ENCODE peak calls at places on chromosomes 11 and 22, in eight cellular contexts. E is small intestine; R is CD8-positive, alpha-beta memory T cell; X is heart left ventricle; C is mesenchymal stem cell; M is heart right ventricle; V is iPS DF 6.9; O is CD8-positive, alpha-beta T cell. L is an unnamed sample. For H3K4me1, the result is how much of the 10 kb centered on the place peaks cover.

GRCh38 chr11:59416613-59417012 is 9.6 kb downstream of the OR5A2 start:
- DNase-seq in E (no peak), R (no peak), X (no peak), C (no peak), M (no peak), V (no peak), O (no peak), L (no peak)

GRCh38 chr11:96267490-96268010 is 75.4 kb downstream of the MAML2 start:
- DNase-seq in E (peak), R (peak), X (no peak), C (peak), M (no peak), V (no peak), O (peak), L (no peak)

GRCh38 chr11:78216571-78217287 is 28.0 kb downstream of the USP35 start:
- DNase-seq in E (no peak), R (no peak), X (no peak), C (no peak), M (no peak), V (no peak), O (no peak), L (no peak)

GRCh38 chr22:29121124-29121523 is 48.3 kb downstream of the KREMEN1 start:
- DNase-seq in E (no peak), R (no peak), X (no peak), C (no peak), M (no peak), V (no peak), O (no peak), L (no peak)

GRCh38 chr11:123030517-123030916 is 31.4 kb downstream of the HSPA8 start:
- DNase-seq in E (no peak), R (no peak), X (no peak), C (no peak), M (no peak), V (no peak), O (no peak), L (no peak)

GRCh38 chr22:31812977-31813605 is 59.3 kb downstream of the DEPDC5 start:
- DNase-seq in E (no peak), R (no peak), X (no peak), C (no peak), M (no peak), V (no peak), O (no peak), L (no peak)

GRCh38 chr11:132962026-132962425 is 570.3 kb downstream of the OPCML start:
- DNase-seq in E (no peak), R (no peak), X (no peak), C (no peak), M (no peak), V (no peak), O (no peak), L (no peak)

GRCh38 chr11:134508219-134508990 is 96.4 kb upstream of the B3GAT1 start:
- DNase-seq in E (no peak), R (no peak), X (no peak), C (no peak), M (no peak), V (no peak), O (no peak), L (no peak)

GRCh38 chr22:36409911-36410756 is 22.4 kb upstream of the MYH9 start:
- DNase-seq in E (peak), R (peak), X (peak), C (peak), M (peak), V (peak), O (peak), L (peak)

GRCh38 chr11:106276859-106277436 is 199.5 kb downstream of the AASDHPPT start:
- DNase-seq in E (no peak), R (no peak), X (no peak), C (no peak), M (no peak), V (no peak), O (no peak), L (no peak)

GRCh38 chr11:15074206-15075161 is 1.1 kb downstream of the CALCB start:
- DNase-seq in E (peak), R (peak), X (peak), C (peak), M (peak), V (peak), O (peak), L (peak)

GRCh38 chr22:27501191-27501936 is 300.2 kb downstream of the MN1 start:
- DNase-seq in E (no peak), R (no peak), X (no peak), C (no peak), M (no peak), V (no peak), O (no peak), L (no peak)

GRCh38 chr11:7918141-7918540 is 12.9 kb downstream of the OR10A6 start:
- DNase-seq in E (no peak), R (no peak), X (no peak), C (no peak), M (no peak), V (no peak), O (no peak), L (no peak)

GRCh38 chr11:9914064-9914463 is 250.2 kb downstream of the SWAP70 start:
- DNase-seq in E (no peak), R (no peak), X (no peak), C (no peak), M (no peak), V (no peak), O (no peak), L (no peak)

GRCh38 chr11:86938900-86939880 is 16.0 kb downstream of the FZD4 start:
- DNase-seq in E (peak), R (no peak), X (no peak), C (peak), M (peak), V (no peak), O (no peak), L (no peak)

GRCh38 chr11:88827018-88827676 is 238.6 kb downstream of the GRM5 start:
- DNase-seq in E (no peak), R (no peak), X (no peak), C (no peak), M (no peak), V (no peak), O (no peak), L (no peak)

GRCh38 chr11:118275184-118275583 is 11.1 kb upstream of the MPZL2 start:
- DNase-seq in E (no peak), R (no peak), X (no peak), C (no peak), M (no peak), V (no peak), O (no peak), L (peak)

GRCh38 chr11:62458212-62459002 is 39.6 kb downstream of the SCGB1A1 start:
- DNase-seq in E (peak), R (no peak), X (no peak), C (peak), M (no peak), V (no peak), O (no peak), L (no peak)

GRCh38 chr22:46370584-46371373 is 35.3 kb downstream of the TRMU start:
- DNase-seq in E (peak), R (peak), X (peak), C (no peak), M (no peak), V (no peak), O (peak), L (no peak)

GRCh38 chr11:58958500-58958899 is 19.2 kb downstream of the GLYATL1 start:
- DNase-seq in E (peak), R (no peak), X (no peak), C (no peak), M (peak), V (peak), O (peak), L (no peak)

GRCh38 chr11:78069465-78069864 is 5.8 kb downstream of the THRSP start:
- DNase-seq in E (peak), R (no peak), X (no peak), C (peak), M (peak), V (no peak), O (no peak), L (no peak)

GRCh38 chr22:49628351-49629023 is 199.2 kb downstream of the BRD1 start:
- DNase-seq in E (no peak), R (no peak), X (peak), C (no peak), M (no peak), V (no peak), O (no peak), L (no peak)

GRCh38 chr11:72924568-72925190 is 110.5 kb downstream of the ATG16L2 start:
- DNase-seq in E (peak), R (no peak), X (no peak), C (peak), M (no peak), V (no peak), O (no peak), L (no peak)

GRCh38 chr11:102654761-102655160 is 29.6 kb upstream of the MMP20 start:
- DNase-seq in E (no peak), R (no peak), X (no peak), C (no peak), M (no peak), V (no peak), O (no peak), L (no peak)

GRCh38 chr11:112225753-112226061 is 521 bp upstream of the PTS start:
- DNase-seq in E (peak), R (no peak), X (no peak), C (no peak), M (no peak), V (no peak), O (no peak), L (peak)

GRCh38 chr22:27641049-27641790 is 160.3 kb downstream of the MN1 start:
- DNase-seq in E (no peak), R (no peak), X (no peak), C (peak), M (no peak), V (no peak), O (no peak), L (no peak)

GRCh38 chr22:42026705-42027104 is 28.1 kb downstream of the WBP2NL start:
- DNase-seq in E (no peak), R (no peak), X (no peak), C (no peak), M (no peak), V (no peak), O (no peak), L (no peak)

GRCh38 chr11:105697291-105697690 is 87.4 kb downstream of the GRIA4 start:
- DNase-seq in E (no peak), R (no peak), X (no peak), C (no peak), M (no peak), V (no peak), O (no peak), L (no peak)

GRCh38 chr11:124837491-124837856 is 27.8 kb upstream of the ROBO3 start:
- DNase-seq in E (peak), R (no peak), X (no peak), C (peak), M (peak), V (no peak), O (no peak), L (no peak)

GRCh38 chr11:47980907-47981621 is 705 bp downstream of the PTPRJ start:
- DNase-seq in E (peak), R (peak), X (peak), C (peak), M (peak), V (no peak), O (no peak), L (peak)
- H3K4me1 ChIP-seq in E (under half), R (under half), X (under half), C (under half), M (under half), V (under half), O (under half), L (under half)

DNA sequence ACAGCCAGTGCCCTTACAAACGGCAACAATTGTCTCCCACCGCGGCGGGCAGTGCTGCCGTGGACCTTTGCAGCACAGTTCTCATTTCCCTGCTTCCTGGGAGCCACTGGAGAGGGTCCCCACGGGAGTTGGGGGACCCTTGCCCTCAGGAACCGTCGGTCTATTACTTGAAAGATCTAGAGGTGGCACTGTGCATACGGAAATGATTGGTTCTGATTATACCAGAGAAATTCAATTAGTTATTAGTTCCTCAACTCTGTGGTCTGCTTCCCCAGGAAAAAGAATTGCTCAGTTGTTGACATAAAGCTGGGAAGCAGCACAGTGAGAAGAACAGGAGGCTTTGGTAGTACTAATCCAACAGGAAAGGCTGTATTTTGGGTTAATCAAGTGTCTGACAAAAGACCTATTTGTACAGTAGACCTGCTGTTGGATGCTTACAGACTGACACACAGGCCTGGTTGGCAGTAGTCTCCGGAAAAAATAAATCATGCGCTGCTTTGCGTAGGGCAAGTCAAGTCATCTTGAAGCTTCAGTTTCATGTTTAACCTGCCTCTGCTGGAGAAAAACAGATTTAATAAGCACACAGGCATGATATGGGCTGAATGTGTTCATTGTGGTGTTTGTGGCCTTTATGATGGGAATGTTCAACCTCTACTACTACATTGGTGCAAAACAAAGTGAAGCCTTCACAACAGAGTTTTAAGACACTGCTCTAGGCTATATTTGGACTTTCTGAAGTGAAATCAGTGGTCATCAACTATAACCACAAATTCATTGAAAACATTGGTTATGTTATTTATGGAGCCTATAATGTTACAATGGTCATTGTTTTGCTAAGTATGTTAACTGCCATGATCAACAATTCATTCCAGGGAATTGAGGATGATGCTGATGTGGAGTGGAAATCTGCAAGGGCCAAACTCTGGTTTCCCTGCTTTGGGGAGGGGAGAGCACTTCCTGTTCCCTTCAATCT is 54.6 kb upstream of the SC5D start:
- DNase-seq in E (no peak), R (no peak), X (no peak), C (peak), M (peak), V (no peak), O (no peak), L (peak)
- H3K4me1 ChIP-seq in E (under half), R (under half), X (under half), C (under half), M (under half), V (under half), O (under half), L (under half)

DNA sequence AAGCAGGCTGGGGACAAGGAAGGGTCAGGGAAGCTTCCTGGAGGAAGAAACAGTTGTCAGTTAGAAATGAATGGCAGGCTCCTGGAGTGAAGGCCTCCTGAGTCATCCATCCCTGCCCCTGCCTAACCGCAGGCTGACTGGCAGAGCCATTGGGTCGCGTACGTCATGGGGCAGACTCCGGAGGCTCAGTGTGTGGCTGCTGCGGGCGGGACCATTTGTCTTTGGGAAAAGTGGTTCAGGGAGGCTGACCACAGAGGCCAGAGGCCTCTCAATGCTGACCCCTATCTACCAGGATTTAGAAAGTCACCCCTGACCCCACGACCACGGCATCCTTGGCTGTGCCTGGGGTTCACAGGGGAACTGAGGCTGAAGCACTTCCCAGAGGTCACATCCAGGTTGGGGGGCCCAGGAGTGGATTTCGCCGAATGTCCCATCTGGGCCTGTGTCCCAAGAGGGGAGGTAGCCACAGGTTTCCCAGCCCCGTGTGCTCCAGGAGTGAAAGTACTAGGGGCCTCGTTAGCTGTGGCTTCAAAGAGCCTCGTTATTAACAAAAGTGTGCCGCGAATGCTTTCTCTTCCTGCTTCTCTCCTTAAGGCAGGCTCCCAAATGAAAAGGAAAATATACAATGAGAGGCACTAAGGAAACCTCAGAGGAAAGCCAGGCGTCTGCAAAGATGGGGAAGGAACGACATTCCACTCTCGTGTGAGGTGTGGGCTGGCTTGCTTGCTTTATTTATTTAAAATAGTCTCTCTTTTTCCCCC is 58.9 kb downstream of the FLRT1 start:
- DNase-seq in E (no peak), R (no peak), X (no peak), C (peak), M (no peak), V (no peak), O (no peak), L (no peak)
- H3K4me1 ChIP-seq in E (under half), R (under half), X (under half), C (under half), M (under half), V (under half), O (under half), L (under half)

GRCh38 chr22:23431337-23432072 is 148.6 kb downstream of the IGLL1 start:
- DNase-seq in E (peak), R (no peak), X (no peak), C (no peak), M (no peak), V (no peak), O (no peak), L (no peak)
- H3K4me1 ChIP-seq in E (under half), R (under half), X (under half), C (under half), M (under half), V (under half), O (under half), L (under half)

GRCh38 chr22:20566420-20567260 is 59.2 kb downstream of the MED15 start:
- DNase-seq in E (no peak), R (peak), X (peak), C (no peak), M (no peak), V (no peak), O (peak), L (peak)
- H3K4me1 ChIP-seq in E (under half), R (half or more), X (under half), C (half or more), M (under half), V (under half), O (half or more), L (under half)